ENCODE peak calls at places on chromosomes 3 and 15, in ten cellular contexts. One of them, this sample, is unnamed.
A peak's percentile ranks its signal among the peaks of the same experiment; 100 is the strongest.

GRCh38 chr3:13017361-13018038 is 55.7 kb downstream of the IQSEC1 start:
- DNase-seq in pancreas: no peak
- DNase-seq in HEK293T: no peak
- DNase-seq in vagina: no peak
- DNase-seq in activated CD8-positive, alpha-beta memory T cell treated with anti-CD3 and anti-CD28 coated beads for 1 hour: no peak
- DNase-seq in CD8-positive, alpha-beta T cell: no peak
- DNase-seq in DMS79: no peak
- DNase-seq in activated CD4-positive, alpha-beta T cell treated with anti-CD3 and anti-CD28 coated beads, Interleukin-2, amount 10 ng/mL, durations not matched to agents 7 days and 5 days: no peak
- DNase-seq in G401: no peak
- DNase-seq in T47D: no peak
- DNase-seq in this sample: no peak

GRCh38 chr3:104873331-104873730 is 493.4 kb upstream of the ALCAM start:
- DNase-seq in pancreas: no peak
- DNase-seq in HEK293T: no peak
- DNase-seq in vagina: no peak
- DNase-seq in activated CD8-positive, alpha-beta memory T cell treated with anti-CD3 and anti-CD28 coated beads for 1 hour: no peak
- DNase-seq in CD8-positive, alpha-beta T cell: no peak
- DNase-seq in DMS79: no peak
- DNase-seq in activated CD4-positive, alpha-beta T cell treated with anti-CD3 and anti-CD28 coated beads, Interleukin-2, amount 10 ng/mL, durations not matched to agents 7 days and 5 days: no peak
- DNase-seq in G401: no peak
- DNase-seq in T47D: no peak
- DNase-seq in this sample: no peak

GRCh38 chr3:169112153-169112892 is 551.2 kb downstream of the MECOM start:
- DNase-seq in pancreas: no peak
- DNase-seq in HEK293T: no peak
- DNase-seq in vagina: no peak
- DNase-seq in activated CD8-positive, alpha-beta memory T cell treated with anti-CD3 and anti-CD28 coated beads for 1 hour: no peak
- DNase-seq in CD8-positive, alpha-beta T cell: no peak
- DNase-seq in DMS79: no peak
- DNase-seq in activated CD4-positive, alpha-beta T cell treated with anti-CD3 and anti-CD28 coated beads, Interleukin-2, amount 10 ng/mL, durations not matched to agents 7 days and 5 days: no peak
- DNase-seq in G401: no peak
- DNase-seq in T47D: no peak
- DNase-seq in this sample: no peak

GRCh38 chr3:89002166-89002565 is 105.3 kb upstream of the EPHA3 start:
- DNase-seq in pancreas: no peak
- DNase-seq in HEK293T: no peak
- DNase-seq in vagina: no peak
- DNase-seq in activated CD8-positive, alpha-beta memory T cell treated with anti-CD3 and anti-CD28 coated beads for 1 hour: no peak
- DNase-seq in CD8-positive, alpha-beta T cell: no peak
- DNase-seq in DMS79: no peak
- DNase-seq in activated CD4-positive, alpha-beta T cell treated with anti-CD3 and anti-CD28 coated beads, Interleukin-2, amount 10 ng/mL, durations not matched to agents 7 days and 5 days: no peak
- DNase-seq in G401: no peak
- DNase-seq in T47D: no peak
- DNase-seq in this sample: no peak

GRCh38 chr3:51706788-51707731 is at the start of gene GRM2:
- DNase-seq in pancreas: peak; percentile 82
- DNase-seq in HEK293T: peak; percentile 95
- DNase-seq in vagina: no peak
- DNase-seq in activated CD8-positive, alpha-beta memory T cell treated with anti-CD3 and anti-CD28 coated beads for 1 hour: no peak
- DNase-seq in CD8-positive, alpha-beta T cell: no peak
- DNase-seq in DMS79: peak; percentile 27
- DNase-seq in activated CD4-positive, alpha-beta T cell treated with anti-CD3 and anti-CD28 coated beads, Interleukin-2, amount 10 ng/mL, durations not matched to agents 7 days and 5 days: peak; percentile 43
- DNase-seq in G401: peak; percentile 30
- DNase-seq in T47D: peak; percentile 76
- DNase-seq in this sample: peak; percentile 92

GRCh38 chr3:85631070-85631469 is 672.3 kb downstream of the CADM2 start:
- DNase-seq in pancreas: no peak
- DNase-seq in HEK293T: no peak
- DNase-seq in vagina: no peak
- DNase-seq in activated CD8-positive, alpha-beta memory T cell treated with anti-CD3 and anti-CD28 coated beads for 1 hour: no peak
- DNase-seq in CD8-positive, alpha-beta T cell: no peak
- DNase-seq in DMS79: no peak
- DNase-seq in activated CD4-positive, alpha-beta T cell treated with anti-CD3 and anti-CD28 coated beads, Interleukin-2, amount 10 ng/mL, durations not matched to agents 7 days and 5 days: no peak
- DNase-seq in G401: no peak
- DNase-seq in T47D: no peak
- DNase-seq in this sample: no peak

GRCh38 chr3:184773341-184774186 is 38.4 kb upstream of the VPS8 start:
- DNase-seq in pancreas: no peak
- DNase-seq in HEK293T: no peak
- DNase-seq in vagina: no peak
- DNase-seq in activated CD8-positive, alpha-beta memory T cell treated with anti-CD3 and anti-CD28 coated beads for 1 hour: no peak
- DNase-seq in CD8-positive, alpha-beta T cell: no peak
- DNase-seq in DMS79: peak; percentile 21
- DNase-seq in activated CD4-positive, alpha-beta T cell treated with anti-CD3 and anti-CD28 coated beads, Interleukin-2, amount 10 ng/mL, durations not matched to agents 7 days and 5 days: no peak
- DNase-seq in G401: no peak
- DNase-seq in T47D: no peak
- DNase-seq in this sample: no peak

GRCh38 chr3:136305879-136306278 is 55.7 kb downstream of the PCCB start:
- DNase-seq in pancreas: no peak
- DNase-seq in HEK293T: no peak
- DNase-seq in vagina: no peak
- DNase-seq in activated CD8-positive, alpha-beta memory T cell treated with anti-CD3 and anti-CD28 coated beads for 1 hour: no peak
- DNase-seq in CD8-positive, alpha-beta T cell: no peak
- DNase-seq in DMS79: no peak
- DNase-seq in activated CD4-positive, alpha-beta T cell treated with anti-CD3 and anti-CD28 coated beads, Interleukin-2, amount 10 ng/mL, durations not matched to agents 7 days and 5 days: peak; percentile 22
- DNase-seq in G401: no peak
- DNase-seq in T47D: peak; percentile 37
- DNase-seq in this sample: no peak

GRCh38 chr3:191959876-191960418 is 499.0 kb downstream of the PYDC2 start:
- DNase-seq in pancreas: no peak
- DNase-seq in HEK293T: no peak
- DNase-seq in vagina: no peak
- DNase-seq in activated CD8-positive, alpha-beta memory T cell treated with anti-CD3 and anti-CD28 coated beads for 1 hour: no peak
- DNase-seq in CD8-positive, alpha-beta T cell: no peak
- DNase-seq in DMS79: no peak
- DNase-seq in activated CD4-positive, alpha-beta T cell treated with anti-CD3 and anti-CD28 coated beads, Interleukin-2, amount 10 ng/mL, durations not matched to agents 7 days and 5 days: no peak
- DNase-seq in G401: peak; percentile 12
- DNase-seq in T47D: no peak
- DNase-seq in this sample: no peak

GRCh38 chr15:79474252-79474651 is 42.1 kb downstream of the MINAR1 start:
- DNase-seq in pancreas: no peak
- DNase-seq in HEK293T: no peak
- DNase-seq in vagina: no peak
- DNase-seq in activated CD8-positive, alpha-beta memory T cell treated with anti-CD3 and anti-CD28 coated beads for 1 hour: no peak
- DNase-seq in CD8-positive, alpha-beta T cell: no peak
- DNase-seq in DMS79: no peak
- DNase-seq in activated CD4-positive, alpha-beta T cell treated with anti-CD3 and anti-CD28 coated beads, Interleukin-2, amount 10 ng/mL, durations not matched to agents 7 days and 5 days: no peak
- DNase-seq in G401: no peak
- DNase-seq in T47D: no peak
- DNase-seq in this sample: no peak

GRCh38 chr3:173009410-173009809 is 131.6 kb downstream of the SPATA16 start:
- DNase-seq in pancreas: no peak
- DNase-seq in HEK293T: no peak
- DNase-seq in vagina: no peak
- DNase-seq in activated CD8-positive, alpha-beta memory T cell treated with anti-CD3 and anti-CD28 coated beads for 1 hour: no peak
- DNase-seq in CD8-positive, alpha-beta T cell: no peak
- DNase-seq in DMS79: no peak
- DNase-seq in activated CD4-positive, alpha-beta T cell treated with anti-CD3 and anti-CD28 coated beads, Interleukin-2, amount 10 ng/mL, durations not matched to agents 7 days and 5 days: no peak
- DNase-seq in G401: no peak
- DNase-seq in T47D: no peak
- DNase-seq in this sample: no peak

GRCh38 chr3:127781411-127782001 is 40.8 kb downstream of the MGLL start:
- DNase-seq in pancreas: no peak
- DNase-seq in HEK293T: no peak
- DNase-seq in vagina: no peak
- DNase-seq in activated CD8-positive, alpha-beta memory T cell treated with anti-CD3 and anti-CD28 coated beads for 1 hour: no peak
- DNase-seq in CD8-positive, alpha-beta T cell: no peak
- DNase-seq in DMS79: peak; percentile 94
- DNase-seq in activated CD4-positive, alpha-beta T cell treated with anti-CD3 and anti-CD28 coated beads, Interleukin-2, amount 10 ng/mL, durations not matched to agents 7 days and 5 days: no peak
- DNase-seq in G401: no peak
- DNase-seq in T47D: no peak
- DNase-seq in this sample: no peak

GRCh38 chr15:56929389-56929788 is 10.9 kb downstream of the TCF12 start:
- DNase-seq in pancreas: no peak
- DNase-seq in HEK293T: no peak
- DNase-seq in vagina: no peak
- DNase-seq in activated CD8-positive, alpha-beta memory T cell treated with anti-CD3 and anti-CD28 coated beads for 1 hour: no peak
- DNase-seq in CD8-positive, alpha-beta T cell: no peak
- DNase-seq in DMS79: no peak
- DNase-seq in activated CD4-positive, alpha-beta T cell treated with anti-CD3 and anti-CD28 coated beads, Interleukin-2, amount 10 ng/mL, durations not matched to agents 7 days and 5 days: no peak
- DNase-seq in G401: no peak
- DNase-seq in T47D: no peak
- DNase-seq in this sample: no peak

GRCh38 chr3:122925756-122926155 is 101.8 kb downstream of the SEMA5B start:
- DNase-seq in pancreas: no peak
- DNase-seq in HEK293T: no peak
- DNase-seq in vagina: no peak
- DNase-seq in activated CD8-positive, alpha-beta memory T cell treated with anti-CD3 and anti-CD28 coated beads for 1 hour: no peak
- DNase-seq in CD8-positive, alpha-beta T cell: no peak
- DNase-seq in DMS79: no peak
- DNase-seq in activated CD4-positive, alpha-beta T cell treated with anti-CD3 and anti-CD28 coated beads, Interleukin-2, amount 10 ng/mL, durations not matched to agents 7 days and 5 days: no peak
- DNase-seq in G401: no peak
- DNase-seq in T47D: no peak
- DNase-seq in this sample: no peak

GRCh38 chr3:186991470-186991869 is 61.1 kb downstream of the ST6GAL1 start:
- DNase-seq in pancreas: no peak
- DNase-seq in HEK293T: no peak
- DNase-seq in vagina: no peak
- DNase-seq in activated CD8-positive, alpha-beta memory T cell treated with anti-CD3 and anti-CD28 coated beads for 1 hour: no peak
- DNase-seq in CD8-positive, alpha-beta T cell: no peak
- DNase-seq in DMS79: no peak
- DNase-seq in activated CD4-positive, alpha-beta T cell treated with anti-CD3 and anti-CD28 coated beads, Interleukin-2, amount 10 ng/mL, durations not matched to agents 7 days and 5 days: no peak
- DNase-seq in G401: no peak
- DNase-seq in T47D: no peak
- DNase-seq in this sample: no peak

GRCh38 chr3:177483182-177483967 is 286.1 kb upstream of the TBL1XR1 start:
- DNase-seq in pancreas: no peak
- DNase-seq in HEK293T: peak; percentile 36
- DNase-seq in vagina: no peak
- DNase-seq in activated CD8-positive, alpha-beta memory T cell treated with anti-CD3 and anti-CD28 coated beads for 1 hour: no peak
- DNase-seq in CD8-positive, alpha-beta T cell: no peak
- DNase-seq in DMS79: no peak
- DNase-seq in activated CD4-positive, alpha-beta T cell treated with anti-CD3 and anti-CD28 coated beads, Interleukin-2, amount 10 ng/mL, durations not matched to agents 7 days and 5 days: no peak
- DNase-seq in G401: no peak
- DNase-seq in T47D: no peak
- DNase-seq in this sample: peak; percentile 35

GRCh38 chr3:20668411-20668810 is 482.4 kb upstream of the SGO1 start:
- DNase-seq in pancreas: no peak
- DNase-seq in HEK293T: peak; percentile 10
- DNase-seq in vagina: no peak
- DNase-seq in activated CD8-positive, alpha-beta memory T cell treated with anti-CD3 and anti-CD28 coated beads for 1 hour: no peak
- DNase-seq in CD8-positive, alpha-beta T cell: no peak
- DNase-seq in DMS79: no peak
- DNase-seq in activated CD4-positive, alpha-beta T cell treated with anti-CD3 and anti-CD28 coated beads, Interleukin-2, amount 10 ng/mL, durations not matched to agents 7 days and 5 days: no peak
- DNase-seq in G401: peak; percentile 18
- DNase-seq in T47D: no peak
- DNase-seq in this sample: peak; percentile 39

GRCh38 chr3:196012481-196012880 is 69.4 kb downstream of the TFRC start:
- DNase-seq in pancreas: no peak
- DNase-seq in HEK293T: no peak
- DNase-seq in vagina: no peak
- DNase-seq in activated CD8-positive, alpha-beta memory T cell treated with anti-CD3 and anti-CD28 coated beads for 1 hour: no peak
- DNase-seq in CD8-positive, alpha-beta T cell: no peak
- DNase-seq in DMS79: no peak
- DNase-seq in activated CD4-positive, alpha-beta T cell treated with anti-CD3 and anti-CD28 coated beads, Interleukin-2, amount 10 ng/mL, durations not matched to agents 7 days and 5 days: no peak
- DNase-seq in G401: no peak
- DNase-seq in T47D: peak; percentile 42
- DNase-seq in this sample: no peak

GRCh38 chr15:100083572-100083971 is 258.2 kb downstream of the ADAMTS17 start:
- DNase-seq in pancreas: peak; percentile 74
- DNase-seq in HEK293T: no peak
- DNase-seq in vagina: no peak
- DNase-seq in activated CD8-positive, alpha-beta memory T cell treated with anti-CD3 and anti-CD28 coated beads for 1 hour: no peak
- DNase-seq in CD8-positive, alpha-beta T cell: no peak
- DNase-seq in DMS79: no peak
- DNase-seq in activated CD4-positive, alpha-beta T cell treated with anti-CD3 and anti-CD28 coated beads, Interleukin-2, amount 10 ng/mL, durations not matched to agents 7 days and 5 days: no peak
- DNase-seq in G401: no peak
- DNase-seq in T47D: no peak
- DNase-seq in this sample: no peak

GRCh38 chr3:37249294-37249693 is 74.9 kb upstream of the LRRFIP2 start:
- DNase-seq in pancreas: no peak
- DNase-seq in HEK293T: no peak
- DNase-seq in vagina: no peak
- DNase-seq in activated CD8-positive, alpha-beta memory T cell treated with anti-CD3 and anti-CD28 coated beads for 1 hour: no peak
- DNase-seq in CD8-positive, alpha-beta T cell: no peak
- DNase-seq in DMS79: no peak
- DNase-seq in activated CD4-positive, alpha-beta T cell treated with anti-CD3 and anti-CD28 coated beads, Interleukin-2, amount 10 ng/mL, durations not matched to agents 7 days and 5 days: no peak
- DNase-seq in G401: no peak
- DNase-seq in T47D: no peak
- DNase-seq in this sample: no peak

GRCh38 chr15:80942746-80943565 is 46.7 kb downstream of the MESD start:
- DNase-seq in pancreas: no peak
- DNase-seq in HEK293T: no peak
- DNase-seq in vagina: no peak
- DNase-seq in activated CD8-positive, alpha-beta memory T cell treated with anti-CD3 and anti-CD28 coated beads for 1 hour: no peak
- DNase-seq in CD8-positive, alpha-beta T cell: no peak
- DNase-seq in DMS79: no peak
- DNase-seq in activated CD4-positive, alpha-beta T cell treated with anti-CD3 and anti-CD28 coated beads, Interleukin-2, amount 10 ng/mL, durations not matched to agents 7 days and 5 days: no peak
- DNase-seq in G401: peak; percentile 89
- DNase-seq in T47D: peak; percentile 59
- DNase-seq in this sample: no peak

GRCh38 chr3:115915061-115915460 is 291.8 kb downstream of the GAP43 start:
- DNase-seq in pancreas: no peak
- DNase-seq in HEK293T: no peak
- DNase-seq in vagina: no peak
- DNase-seq in activated CD8-positive, alpha-beta memory T cell treated with anti-CD3 and anti-CD28 coated beads for 1 hour: no peak
- DNase-seq in CD8-positive, alpha-beta T cell: no peak
- DNase-seq in DMS79: no peak
- DNase-seq in activated CD4-positive, alpha-beta T cell treated with anti-CD3 and anti-CD28 coated beads, Interleukin-2, amount 10 ng/mL, durations not matched to agents 7 days and 5 days: no peak
- DNase-seq in G401: no peak
- DNase-seq in T47D: no peak
- DNase-seq in this sample: no peak

GRCh38 chr15:89143503-89144162 is 55.4 kb downstream of the ABHD2 start:
- DNase-seq in pancreas: no peak
- DNase-seq in HEK293T: no peak
- DNase-seq in vagina: no peak
- DNase-seq in activated CD8-positive, alpha-beta memory T cell treated with anti-CD3 and anti-CD28 coated beads for 1 hour: no peak
- DNase-seq in CD8-positive, alpha-beta T cell: no peak
- DNase-seq in DMS79: peak; percentile 1
- DNase-seq in activated CD4-positive, alpha-beta T cell treated with anti-CD3 and anti-CD28 coated beads, Interleukin-2, amount 10 ng/mL, durations not matched to agents 7 days and 5 days: no peak
- DNase-seq in G401: no peak
- DNase-seq in T47D: no peak
- DNase-seq in this sample: no peak

GRCh38 chr15:77387355-77388105 is 32.4 kb downstream of the PEAK1 start:
- DNase-seq in pancreas: no peak
- DNase-seq in HEK293T: no peak
- DNase-seq in vagina: no peak
- DNase-seq in activated CD8-positive, alpha-beta memory T cell treated with anti-CD3 and anti-CD28 coated beads for 1 hour: no peak
- DNase-seq in CD8-positive, alpha-beta T cell: no peak
- DNase-seq in DMS79: no peak
- DNase-seq in activated CD4-positive, alpha-beta T cell treated with anti-CD3 and anti-CD28 coated beads, Interleukin-2, amount 10 ng/mL, durations not matched to agents 7 days and 5 days: no peak
- DNase-seq in G401: no peak
- DNase-seq in T47D: no peak
- DNase-seq in this sample: no peak

GRCh38 chr3:107045791-107046190 is 331.4 kb upstream of the CCDC54 start:
- DNase-seq in pancreas: no peak
- DNase-seq in HEK293T: no peak
- DNase-seq in vagina: no peak
- DNase-seq in activated CD8-positive, alpha-beta memory T cell treated with anti-CD3 and anti-CD28 coated beads for 1 hour: no peak
- DNase-seq in CD8-positive, alpha-beta T cell: no peak
- DNase-seq in DMS79: no peak
- DNase-seq in activated CD4-positive, alpha-beta T cell treated with anti-CD3 and anti-CD28 coated beads, Interleukin-2, amount 10 ng/mL, durations not matched to agents 7 days and 5 days: no peak
- DNase-seq in G401: no peak
- DNase-seq in T47D: no peak
- DNase-seq in this sample: no peak

GRCh38 chr15:29400701-29401100 is 131.1 kb upstream of the NSMCE3 start:
- DNase-seq in pancreas: no peak
- DNase-seq in HEK293T: no peak
- DNase-seq in vagina: no peak
- DNase-seq in activated CD8-positive, alpha-beta memory T cell treated with anti-CD3 and anti-CD28 coated beads for 1 hour: no peak
- DNase-seq in CD8-positive, alpha-beta T cell: no peak
- DNase-seq in DMS79: no peak
- DNase-seq in activated CD4-positive, alpha-beta T cell treated with anti-CD3 and anti-CD28 coated beads, Interleukin-2, amount 10 ng/mL, durations not matched to agents 7 days and 5 days: no peak
- DNase-seq in G401: no peak
- DNase-seq in T47D: no peak
- DNase-seq in this sample: no peak

GRCh38 chr3:124653788-124654469 is 76.3 kb upstream of the UMPS start:
- DNase-seq in pancreas: no peak
- DNase-seq in HEK293T: no peak
- DNase-seq in vagina: no peak
- DNase-seq in activated CD8-positive, alpha-beta memory T cell treated with anti-CD3 and anti-CD28 coated beads for 1 hour: no peak
- DNase-seq in CD8-positive, alpha-beta T cell: no peak
- DNase-seq in DMS79: no peak
- DNase-seq in activated CD4-positive, alpha-beta T cell treated with anti-CD3 and anti-CD28 coated beads, Interleukin-2, amount 10 ng/mL, durations not matched to agents 7 days and 5 days: no peak
- DNase-seq in G401: no peak
- DNase-seq in T47D: no peak
- DNase-seq in this sample: no peak

GRCh38 chr3:50304601-50305000 is 1.2 kb upstream of the HYAL1 start:
- DNase-seq in pancreas: no peak
- DNase-seq in HEK293T: no peak
- DNase-seq in vagina: no peak
- DNase-seq in activated CD8-positive, alpha-beta memory T cell treated with anti-CD3 and anti-CD28 coated beads for 1 hour: no peak
- DNase-seq in CD8-positive, alpha-beta T cell: no peak
- DNase-seq in DMS79: no peak
- DNase-seq in activated CD4-positive, alpha-beta T cell treated with anti-CD3 and anti-CD28 coated beads, Interleukin-2, amount 10 ng/mL, durations not matched to agents 7 days and 5 days: no peak
- DNase-seq in G401: no peak
- DNase-seq in T47D: no peak
- DNase-seq in this sample: no peak